ENCODE peak calls at places on chromosomes 16 and 17, in four cellular contexts. One of them, this sample, is unnamed.
A peak's percentile ranks its signal among the peaks of the same experiment; 100 is the strongest.

GRCh38 chr17:32871736-32872135 is 5.2 kb downstream of the MYO1D start:
- DNase-seq in NCI-H2171 treated with DMSO at 0.1 percent for 48 hours: no peak
- DNase-seq in head of caudate nucleus: no peak
- DNase-seq in activated T-helper 9 cell treated with anti-CD3 and anti-CD28 coated beads, Interleukin-2, amount 50 U/mL, for 16 hours: no peak
- DNase-seq in this sample: no peak

GRCh38 chr16:66881964-66882508 is 1.7 kb downstream of the PDP2 start:
- DNase-seq in activated T-helper 9 cell treated with anti-CD3 and anti-CD28 coated beads, Interleukin-2, amount 50 U/mL, for 16 hours: no peak
- DNase-seq in NCI-H2171 treated with DMSO at 0.1 percent for 48 hours: no peak
- DNase-seq in head of caudate nucleus: no peak
- DNase-seq in this sample: no peak

GRCh38 chr16:27322858-27323780 is 9.3 kb downstream of the IL4R start:
- DNase-seq in head of caudate nucleus: no peak
- DNase-seq in NCI-H2171 treated with DMSO at 0.1 percent for 48 hours: no peak
- DNase-seq in activated T-helper 9 cell treated with anti-CD3 and anti-CD28 coated beads, Interleukin-2, amount 50 U/mL, for 16 hours: no peak
- DNase-seq in this sample: no peak

GRCh38 chr17:34781071-34781470 is 180.2 kb downstream of the CCT6B start:
- DNase-seq in NCI-H2171 treated with DMSO at 0.1 percent for 48 hours: no peak
- DNase-seq in head of caudate nucleus: no peak
- DNase-seq in activated T-helper 9 cell treated with anti-CD3 and anti-CD28 coated beads, Interleukin-2, amount 50 U/mL, for 16 hours: no peak
- DNase-seq in this sample: no peak

GRCh38 chr17:81125573-81126081 is 39.7 kb upstream of the PVALEF start:
- DNase-seq in NCI-H2171 treated with DMSO at 0.1 percent for 48 hours: peak; percentile 35
- DNase-seq in head of caudate nucleus: no peak
- DNase-seq in activated T-helper 9 cell treated with anti-CD3 and anti-CD28 coated beads, Interleukin-2, amount 50 U/mL, for 16 hours: no peak
- DNase-seq in this sample: peak; percentile 27

GRCh38 chr17:81116704-81117103 is 48.6 kb upstream of the PVALEF start:
- DNase-seq in activated T-helper 9 cell treated with anti-CD3 and anti-CD28 coated beads, Interleukin-2, amount 50 U/mL, for 16 hours: no peak
- DNase-seq in head of caudate nucleus: no peak
- DNase-seq in NCI-H2171 treated with DMSO at 0.1 percent for 48 hours: no peak
- DNase-seq in this sample: peak; percentile 37

GRCh38 chr16:72876221-72876620 is 171.7 kb downstream of the ZFHX3 start:
- DNase-seq in head of caudate nucleus: peak; percentile 20
- DNase-seq in NCI-H2171 treated with DMSO at 0.1 percent for 48 hours: no peak
- DNase-seq in activated T-helper 9 cell treated with anti-CD3 and anti-CD28 coated beads, Interleukin-2, amount 50 U/mL, for 16 hours: no peak
- DNase-seq in this sample: no peak

GRCh38 chr16:31352344-31353115 is 2.4 kb upstream of the ITGAX start:
- DNase-seq in head of caudate nucleus: no peak
- DNase-seq in NCI-H2171 treated with DMSO at 0.1 percent for 48 hours: no peak
- DNase-seq in activated T-helper 9 cell treated with anti-CD3 and anti-CD28 coated beads, Interleukin-2, amount 50 U/mL, for 16 hours: no peak
- DNase-seq in this sample: no peak

GRCh38 chr16:11613381-11614303 is 26.9 kb upstream of the LITAF start:
- DNase-seq in activated T-helper 9 cell treated with anti-CD3 and anti-CD28 coated beads, Interleukin-2, amount 50 U/mL, for 16 hours: no peak
- DNase-seq in head of caudate nucleus: no peak
- DNase-seq in NCI-H2171 treated with DMSO at 0.1 percent for 48 hours: peak; percentile 73
- DNase-seq in this sample: peak; percentile 55

GRCh38 chr16:73071131-73071940 is 23.4 kb upstream of the ZFHX3 start:
- DNase-seq in activated T-helper 9 cell treated with anti-CD3 and anti-CD28 coated beads, Interleukin-2, amount 50 U/mL, for 16 hours: no peak
- DNase-seq in head of caudate nucleus: no peak
- DNase-seq in NCI-H2171 treated with DMSO at 0.1 percent for 48 hours: peak; percentile 48
- DNase-seq in this sample: peak; percentile 81

GRCh38 chr16:66544358-66544757 is 5.6 kb downstream of the TK2 start:
- DNase-seq in activated T-helper 9 cell treated with anti-CD3 and anti-CD28 coated beads, Interleukin-2, amount 50 U/mL, for 16 hours: no peak
- DNase-seq in NCI-H2171 treated with DMSO at 0.1 percent for 48 hours: no peak
- DNase-seq in head of caudate nucleus: no peak
- DNase-seq in this sample: no peak

GRCh38 chr17:61532818-61533217 is 58.2 kb downstream of the NACA2 start:
- DNase-seq in NCI-H2171 treated with DMSO at 0.1 percent for 48 hours: no peak
- DNase-seq in activated T-helper 9 cell treated with anti-CD3 and anti-CD28 coated beads, Interleukin-2, amount 50 U/mL, for 16 hours: no peak
- DNase-seq in head of caudate nucleus: no peak
- DNase-seq in this sample: peak; percentile 95

GRCh38 chr17:37399404-37399803 is 7.2 kb downstream of the ACACA start:
- DNase-seq in activated T-helper 9 cell treated with anti-CD3 and anti-CD28 coated beads, Interleukin-2, amount 50 U/mL, for 16 hours: no peak
- DNase-seq in head of caudate nucleus: no peak
- DNase-seq in NCI-H2171 treated with DMSO at 0.1 percent for 48 hours: no peak
- DNase-seq in this sample: no peak

GRCh38 chr16:52451971-52452421 is 94.9 kb downstream of the TOX3 start:
- DNase-seq in NCI-H2171 treated with DMSO at 0.1 percent for 48 hours: no peak
- DNase-seq in head of caudate nucleus: no peak
- DNase-seq in activated T-helper 9 cell treated with anti-CD3 and anti-CD28 coated beads, Interleukin-2, amount 50 U/mL, for 16 hours: no peak
- DNase-seq in this sample: no peak

GRCh38 chr16:66381585-66382170 is 15.2 kb downstream of the CDH5 start:
- DNase-seq in activated T-helper 9 cell treated with anti-CD3 and anti-CD28 coated beads, Interleukin-2, amount 50 U/mL, for 16 hours: no peak
- DNase-seq in head of caudate nucleus: no peak
- DNase-seq in NCI-H2171 treated with DMSO at 0.1 percent for 48 hours: no peak
- DNase-seq in this sample: no peak

GRCh38 chr16:82510041-82510440 is 116.7 kb upstream of the CDH13 start:
- DNase-seq in head of caudate nucleus: no peak
- DNase-seq in NCI-H2171 treated with DMSO at 0.1 percent for 48 hours: no peak
- DNase-seq in activated T-helper 9 cell treated with anti-CD3 and anti-CD28 coated beads, Interleukin-2, amount 50 U/mL, for 16 hours: no peak
- DNase-seq in this sample: no peak

GRCh38 chr16:19410435-19411153 is 7.1 kb upstream of the TMC5 start:
- DNase-seq in activated T-helper 9 cell treated with anti-CD3 and anti-CD28 coated beads, Interleukin-2, amount 50 U/mL, for 16 hours: no peak
- DNase-seq in head of caudate nucleus: no peak
- DNase-seq in NCI-H2171 treated with DMSO at 0.1 percent for 48 hours: peak; percentile 6
- DNase-seq in this sample: peak; percentile 88

GRCh38 chr17:42989726-42990652 is 8.2 kb upstream of the RPL27 start:
- DNase-seq in head of caudate nucleus: no peak
- DNase-seq in activated T-helper 9 cell treated with anti-CD3 and anti-CD28 coated beads, Interleukin-2, amount 50 U/mL, for 16 hours: no peak
- DNase-seq in NCI-H2171 treated with DMSO at 0.1 percent for 48 hours: no peak
- DNase-seq in this sample: no peak

This sample was measured in NCI-H69.